ENCODE peak calls at places on chromosomes 13 and 19, in five cellular contexts. K, U, Y, F and C are unnamed samples.

GRCh38 chr13:30107536-30108136 is 199.7 kb downstream of the KATNAL1 start:
- DNase-seq in K (no peak), U (no peak), Y (no peak), F (peak; percentile 28), C (peak; percentile 19)

GRCh38 chr13:99388334-99388923 is 81.2 kb upstream of the GPR183 start:
- DNase-seq in K (no peak), U (no peak), Y (no peak), F (no peak), C (no peak)

GRCh38 chr19:57103573-57104277 is 16.1 kb upstream of the USP29 start:
- DNase-seq in K (peak; percentile 77), U (peak; percentile 63), Y (peak; percentile 24), F (peak; percentile 58), C (peak; percentile 89)

GRCh38 chr19:49896863-49897621 is at the start of gene IL4I1:
- DNase-seq in K (peak; percentile 87), U (no peak), Y (peak; percentile 33), F (peak; percentile 84), C (peak; percentile 63)

GRCh38 chr19:33374406-33374703 is 846 bp downstream of the CEBPG start:
- DNase-seq in K (no peak), U (no peak), Y (no peak), F (no peak), C (no peak)

GRCh38 chr19:16726916-16727315 is 7.3 kb downstream of the NWD1 start:
- DNase-seq in K (no peak), U (no peak), Y (no peak), F (no peak), C (no peak)

GRCh38 chr19:8253678-8254077 is 44.5 kb downstream of the CERS4 start:
- DNase-seq in K (no peak), U (no peak), Y (no peak), F (no peak), C (no peak)

GRCh38 chr19:3517638-3518037 is 11.5 kb downstream of the FZR1 start:
- DNase-seq in K (no peak), U (no peak), Y (no peak), F (no peak), C (no peak)

GRCh38 chr13:95121516-95121915 is 179.7 kb downstream of the ABCC4 start:
- DNase-seq in K (no peak), U (no peak), Y (no peak), F (no peak), C (no peak)

GRCh38 chr19:44948763-44949374 is 3.0 kb downstream of the APOC2 start:
- DNase-seq in K (no peak), U (no peak), Y (no peak), F (no peak), C (no peak)

GRCh38 chr13:111911754-111912452 is 155.0 kb upstream of the SOX1 start:
- DNase-seq in K (no peak), U (peak; percentile 1), Y (no peak), F (no peak), C (no peak)

GRCh38 chr19:46902402-46902766 is 41.6 kb downstream of the ARHGAP35 start:
- DNase-seq in K (no peak), U (no peak), Y (no peak), F (no peak), C (no peak)

GRCh38 chr13:25752957-25753540 is 298.8 kb downstream of the SHISA2 start:
- DNase-seq in K (no peak), U (no peak), Y (no peak), F (peak; percentile 93), C (peak; percentile 34)

GRCh38 chr19:39926170-39926755 is 8.2 kb downstream of the FCGBP start:
- DNase-seq in K (no peak), U (no peak), Y (no peak), F (no peak), C (no peak)

GRCh38 chr13:97212540-97213146 is 9.5 kb upstream of the MBNL2 start:
- DNase-seq in K (no peak), U (peak; percentile 12), Y (no peak), F (peak; percentile 69), C (peak; percentile 20)

GRCh38 chr19:18373892-18374629 is 11.9 kb upstream of the GDF15 start:
- DNase-seq in K (peak; percentile 43), U (peak; percentile 88), Y (no peak), F (peak; percentile 100), C (peak; percentile 97)

GRCh38 chr19:47106819-47107200 is 6.8 kb downstream of the ZC3H4 start:
- DNase-seq in K (no peak), U (no peak), Y (no peak), F (no peak), C (no peak)

GRCh38 chr19:4971424-4971793 is 2.5 kb downstream of the KDM4B start:
- DNase-seq in K (no peak), U (peak; percentile 72), Y (no peak), F (no peak), C (no peak)

GRCh38 chr19:821228-821975 is at the start of gene PLPPR3:
- DNase-seq in K (no peak), U (no peak), Y (no peak), F (no peak), C (peak; percentile 52)

GRCh38 chr13:73874460-73874859 is 259.7 kb downstream of the KLF12 start:
- DNase-seq in K (no peak), U (no peak), Y (no peak), F (no peak), C (no peak)

GRCh38 chr13:51906581-51906980 is 44.8 kb downstream of the CCDC70 start:
- DNase-seq in K (no peak), U (no peak), Y (no peak), F (no peak), C (no peak)

GRCh38 chr13:112247471-112248405 is 128.4 kb upstream of the SPACA7 start:
- DNase-seq in K (no peak), U (no peak), Y (no peak), F (no peak), C (no peak)

GRCh38 chr13:49580980-49581680 is 4.2 kb downstream of the RCBTB1 start:
- DNase-seq in K (peak; percentile 38), U (no peak), Y (no peak), F (no peak), C (no peak)

GRCh38 chr13:104837756-104838155 is 1697.7 kb downstream of the EFNB2 start:
- DNase-seq in K (no peak), U (no peak), Y (no peak), F (no peak), C (no peak)

GRCh38 chr19:3285647-3286176 is 61.3 kb downstream of the CELF5 start:
- DNase-seq in K (peak; percentile 64), U (no peak), Y (peak; percentile 85), F (no peak), C (no peak)

GRCh38 chr19:44050740-44051653 is 839 bp upstream of the ZNF223 start:
- DNase-seq in K (peak; percentile 28), U (peak; percentile 24), Y (peak; percentile 10), F (no peak), C (no peak)

GRCh38 chr13:36475468-36475867 is 43.2 kb downstream of the CCNA1 start:
- DNase-seq in K (no peak), U (peak; percentile 58), Y (no peak), F (no peak), C (no peak)

GRCh38 chr13:35470671-35471465 is 5.6 kb downstream of the MAB21L1 start:
- DNase-seq in K (peak; percentile 10), U (peak; percentile 72), Y (no peak), F (no peak), C (no peak)

GRCh38 chr19:41705393-41706174 is 2.8 kb upstream of the CEACAM5 start:
- DNase-seq in K (peak; percentile 28), U (peak; percentile 77), Y (peak; percentile 28), F (peak; percentile 25), C (peak; percentile 28)